ENCODE peak calls at places on chromosome 4, in four cellular contexts. J is HCT116, Y is thyroid gland, U is tibial nerve. O is an unnamed sample.

GRCh38 chr4:73387552-73387951 is 16.5 kb upstream of the ALB start:
- DNase-seq in J (no peak), Y (no peak), U (no peak), O (no peak)

GRCh38 chr4:3342182-3342854 is 49.5 kb downstream of the RGS12 start:
- DNase-seq in J (no peak), Y (no peak), U (no peak), O (no peak)

GRCh38 chr4:136731025-136731424 is 801.3 kb downstream of the PCDH18 start:
- DNase-seq in J (no peak), Y (no peak), U (no peak), O (no peak)

GRCh38 chr4:111630705-111631104 is 514.5 kb upstream of the FAM241A start:
- DNase-seq in J (peak; percentile 23), Y (no peak), U (no peak), O (no peak)

GRCh38 chr4:54746228-54746627 is 88.5 kb downstream of the KIT start:
- DNase-seq in J (no peak), Y (peak; percentile 64), U (no peak), O (no peak)

GRCh38 chr4:75251547-75251946 is 262.7 kb downstream of the RCHY1 start:
- DNase-seq in J (no peak), Y (no peak), U (no peak), O (no peak)

GRCh38 chr4:62670509-62670908 is 1470.4 kb downstream of the ADGRL3 start:
- DNase-seq in J (no peak), Y (no peak), U (no peak), O (no peak)

GRCh38 chr4:147820975-147821374 is 89.1 kb downstream of the ARHGAP10 start:
- DNase-seq in J (no peak), Y (no peak), U (no peak), O (no peak)

GRCh38 chr4:1907848-1908525 is 36.8 kb downstream of the NSD2 start:
- DNase-seq in J (no peak), Y (no peak), U (no peak), O (no peak)

GRCh38 chr4:5957091-5957490 is 61.1 kb downstream of the C4orf50 start:
- DNase-seq in J (no peak), Y (no peak), U (no peak), O (no peak)

GRCh38 chr4:104416725-104417363 is 77.8 kb downstream of the CXXC4 start:
- DNase-seq in J (no peak), Y (no peak), U (no peak), O (peak; percentile 40)

GRCh38 chr4:40205259-40206198 is 8.7 kb downstream of the RHOH start:
- DNase-seq in J (no peak), Y (no peak), U (no peak), O (no peak)

GRCh38 chr4:156230151-156230550 is 276.5 kb upstream of the CTSO start:
- DNase-seq in J (no peak), Y (no peak), U (no peak), O (no peak)

GRCh38 chr4:108851346-108851745 is 88.5 kb upstream of the ETNPPL start:
- DNase-seq in J (no peak), Y (no peak), U (no peak), O (no peak)

GRCh38 chr4:56908206-56909082 is 744 bp downstream of the REST start:
- DNase-seq in J (no peak), Y (peak; percentile 72), U (peak; percentile 23), O (peak; percentile 66)

GRCh38 chr4:8846046-8846720 is 25.5 kb downstream of the HMX1 start:
- DNase-seq in J (no peak), Y (no peak), U (no peak), O (no peak)

GRCh38 chr4:163048447-163048846 is 118.2 kb downstream of the NAF1 start:
- DNase-seq in J (peak; percentile 34), Y (no peak), U (no peak), O (peak; percentile 41)

GRCh38 chr4:183392377-183392776 is 52.1 kb upstream of the CDKN2AIP start:
- DNase-seq in J (no peak), Y (no peak), U (peak; percentile 8), O (no peak)

GRCh38 chr4:89134775-89135319 is 23.5 kb downstream of the TIGD2 start:
- DNase-seq in J (no peak), Y (no peak), U (peak; percentile 28), O (no peak)

GRCh38 chr4:110550260-110550659 is 72.6 kb downstream of the PITX2 start:
- DNase-seq in J (peak; percentile 6), Y (no peak), U (no peak), O (no peak)

GRCh38 chr4:90211174-90211573 is 84.0 kb downstream of the CCSER1 start:
- DNase-seq in J (no peak), Y (no peak), U (no peak), O (no peak)

GRCh38 chr4:32775049-32775448 is 2054.9 kb downstream of the PCDH7 start:
- DNase-seq in J (peak; percentile 69), Y (no peak), U (no peak), O (no peak)

GRCh38 chr4:13541720-13542576 is 2.4 kb downstream of the NKX3-2 start:
- DNase-seq in J (no peak), Y (peak; percentile 64), U (no peak), O (peak; percentile 74)

GRCh38 chr4:172868271-172868670 is 300.3 kb upstream of the GALNT7 start:
- DNase-seq in J (no peak), Y (no peak), U (no peak), O (no peak)

GRCh38 chr4:143421609-143422008 is 84.9 kb downstream of the GAB1 start:
- DNase-seq in J (no peak), Y (no peak), U (no peak), O (no peak)

GRCh38 chr4:83387922-83388676 is 53.5 kb upstream of the HPSE start:
- DNase-seq in J (no peak), Y (no peak), U (no peak), O (peak; percentile 20)

GRCh38 chr4:167234388-167234881 is at the start of gene SPOCK3:
- DNase-seq in J (peak; percentile 18), Y (peak; percentile 24), U (no peak), O (peak; percentile 22)

GRCh38 chr4:8039290-8039689 is 99.6 kb upstream of the AFAP1 start:
- DNase-seq in J (no peak), Y (peak; percentile 66), U (no peak), O (peak; percentile 34)

GRCh38 chr4:35872273-35872672 is 372.0 kb downstream of the ARAP2 start:
- DNase-seq in J (no peak), Y (no peak), U (no peak), O (no peak)

GRCh38 chr4:39729557-39729956 is 31.6 kb downstream of the UBE2K start:
- DNase-seq in J (no peak), Y (no peak), U (no peak), O (no peak)

GRCh38 chr4:184447664-184448063 is 26.7 kb downstream of the IRF2 start:
- DNase-seq in J (no peak), Y (no peak), U (no peak), O (no peak)
- H3K4me3 ChIP-seq in J (no peak overlapping the region), Y (no peak overlapping the region), U (no peak overlapping the region), O (no peak overlapping the region)

GRCh38 chr4:26141916-26142638 is 178.7 kb upstream of the RBPJ start:
- DNase-seq in J (no peak), Y (no peak), U (peak; percentile 45), O (peak; percentile 10)
- H3K27ac ChIP-seq in J (no peak overlapping the region), Y (no peak overlapping the region), U (no peak overlapping the region), O (peak overlapping the region; percentile 61)

DNA sequence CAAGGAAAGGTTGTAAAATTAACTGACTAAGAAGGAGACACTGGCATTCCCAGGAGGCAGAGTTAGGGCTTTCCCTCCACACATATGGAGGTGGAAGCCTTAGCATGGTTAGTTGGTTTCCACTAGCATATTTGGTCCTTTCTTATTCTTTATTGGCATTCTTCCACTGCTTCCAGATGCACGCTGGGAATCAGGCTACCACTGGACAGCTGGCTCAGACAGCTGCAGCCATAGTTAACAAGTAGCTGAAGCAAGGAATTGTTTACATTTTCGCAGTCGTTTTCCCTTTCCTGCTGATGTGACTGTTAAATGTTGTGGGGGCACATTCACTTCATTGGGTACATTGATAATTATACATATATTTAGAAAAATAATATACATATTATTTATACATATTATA is 169.2 kb downstream of the GRIA2 start:
- DNase-seq in J (no peak), Y (no peak), U (no peak), O (peak; percentile 37)
- H3K4me3 ChIP-seq in J (no peak overlapping the region), Y (no peak overlapping the region), U (no peak overlapping the region), O (no peak overlapping the region)

GRCh38 chr4:176193126-176193525 is 2.3 kb downstream of the SPATA4 start:
- DNase-seq in J (no peak), Y (no peak), U (no peak), O (no peak)
- H3K27ac ChIP-seq in J (no peak overlapping the region), Y (no peak overlapping the region), U (no peak overlapping the region), O (no peak overlapping the region)

GRCh38 chr4:86946868-86947493 is 12.2 kb downstream of the AFF1 start:
- DNase-seq in J (no peak), Y (no peak), U (no peak), O (no peak)
- H3K4me3 ChIP-seq in J (no peak overlapping the region), Y (no peak overlapping the region), U (no peak overlapping the region), O (no peak overlapping the region)

GRCh38 chr4:184803133-184803532 is 22.6 kb downstream of the ACSL1 start:
- DNase-seq in J (no peak), Y (no peak), U (no peak), O (no peak)
- H3K27ac ChIP-seq in J (no peak overlapping the region), Y (no peak overlapping the region), U (no peak overlapping the region), O (no peak overlapping the region)

GRCh38 chr4:52661966-52662705 is 3.0 kb upstream of the USP46 start:
- DNase-seq in J (no peak), Y (no peak), U (no peak), O (no peak)

GRCh38 chr4:52660643-52661042 is 1.5 kb upstream of the USP46 start:
- DNase-seq in J (no peak), Y (no peak), U (no peak), O (no peak)

GRCh38 chr4:52659722-52660261 is 691 bp upstream of the USP46 start:
- DNase-seq in J (no peak), Y (peak; percentile 71), U (peak; percentile 43), O (peak; percentile 56)

GRCh38 chr4:52665592-52665991 is 6.5 kb upstream of the USP46 start:
- DNase-seq in J (peak; percentile 44), Y (no peak), U (no peak), O (no peak)

GRCh38 chr4:52664479-52664878 is 5.4 kb upstream of the USP46 start:
- DNase-seq in J (no peak), Y (no peak), U (no peak), O (no peak)
- H3K4me3 ChIP-seq in J (no peak overlapping the region), Y (no peak overlapping the region), U (no peak overlapping the region), O (no peak overlapping the region)

GRCh38 chr4:14835288-14835687 is 167.0 kb upstream of the CPEB2 start:
- DNase-seq in J (no peak), Y (no peak), U (no peak), O (no peak)
- H3K27ac ChIP-seq in J (no peak overlapping the region), Y (no peak overlapping the region), U (no peak overlapping the region), O (no peak overlapping the region)